ENCODE peak calls at places on chromosomes 2 and 18, in six cellular contexts. H is GM23338; Y is CD8-positive, alpha-beta T cell; E is body of pancreas; S is tibial artery; N is tibial nerve. O is an unnamed sample.

GRCh38 chr2:223010641-223011040 is 41.3 kb upstream of the KCNE4 start:
- DNase-seq in H (no peak), Y (no peak), E (no peak), S (no peak), N (no peak), O (no peak)

GRCh38 chr2:226579519-226579918 is 220.1 kb downstream of the IRS1 start:
- DNase-seq in H (no peak), Y (no peak), E (no peak), S (no peak), N (no peak), O (no peak)

GRCh38 chr2:1636791-1637415 is 107.4 kb downstream of the PXDN start:
- DNase-seq in H (no peak), Y (no peak), E (no peak), S (no peak), N (peak; percentile 11), O (peak; percentile 73)

GRCh38 chr2:95354469-95354901 is 48.0 kb upstream of the FAHD2A start:
- DNase-seq in H (no peak), Y (no peak), E (no peak), S (no peak), N (no peak), O (no peak)

GRCh38 chr2:192499476-192499875 is 304.7 kb upstream of the TMEFF2 start:
- DNase-seq in H (no peak), Y (no peak), E (no peak), S (no peak), N (no peak), O (no peak)

GRCh38 chr2:164015328-164016123 is 279.7 kb upstream of the FIGN start:
- DNase-seq in H (no peak), Y (no peak), E (no peak), S (no peak), N (no peak), O (no peak)

GRCh38 chr2:240557101-240557751 is 562 bp downstream of the ANKMY1 start:
- DNase-seq in H (peak; percentile 48), Y (no peak), E (no peak), S (no peak), N (no peak), O (peak; percentile 42)

GRCh38 chr2:120396519-120397361 is 50.8 kb downstream of the INHBB start:
- DNase-seq in H (no peak), Y (no peak), E (no peak), S (no peak), N (no peak), O (no peak)

GRCh38 chr2:170271340-170271739 is 93.4 kb downstream of the MYO3B start:
- DNase-seq in H (no peak), Y (no peak), E (no peak), S (no peak), N (no peak), O (no peak)

GRCh38 chr2:215793747-215794595 is 219.4 kb downstream of the MREG start:
- DNase-seq in H (no peak), Y (no peak), E (no peak), S (peak; percentile 68), N (no peak), O (peak; percentile 89)

GRCh38 chr18:80184243-80184772 is 63.0 kb downstream of the PARD6G start:
- DNase-seq in H (no peak), Y (no peak), E (no peak), S (no peak), N (no peak), O (no peak)

GRCh38 chr2:212814941-212815340 is 276.3 kb upstream of the ERBB4 start:
- DNase-seq in H (no peak), Y (no peak), E (no peak), S (no peak), N (no peak), O (no peak)

GRCh38 chr2:20157606-20157970 is 67.3 kb downstream of the SDC1 start:
- DNase-seq in H (no peak), Y (no peak), E (no peak), S (no peak), N (no peak), O (no peak)

GRCh38 chr2:166375205-166375735 is 474 bp downstream of the SCN9A start:
- DNase-seq in H (peak; percentile 32), Y (no peak), E (no peak), S (no peak), N (no peak), O (no peak)

GRCh38 chr2:33212151-33212550 is 264.3 kb upstream of the RASGRP3 start:
- DNase-seq in H (no peak), Y (no peak), E (no peak), S (peak; percentile 71), N (no peak), O (peak; percentile 69)

GRCh38 chr2:234954551-234954992 is 2.8 kb downstream of the SH3BP4 start:
- DNase-seq in H (peak; percentile 48), Y (no peak), E (no peak), S (no peak), N (no peak), O (no peak)

GRCh38 chr18:13797157-13797611 is 26.8 kb upstream of the MC5R start:
- DNase-seq in H (no peak), Y (no peak), E (no peak), S (no peak), N (no peak), O (no peak)

GRCh38 chr2:9004338-9005204 is 1.1 kb upstream of the MBOAT2 start:
- DNase-seq in H (no peak), Y (peak; percentile 22), E (no peak), S (no peak), N (no peak), O (peak; percentile 61)

GRCh38 chr18:55552498-55553189 is 35.3 kb downstream of the TCF4 start:
- DNase-seq in H (no peak), Y (no peak), E (no peak), S (no peak), N (no peak), O (no peak)

GRCh38 chr2:11056614-11057013 is 98.7 kb upstream of the SLC66A3 start:
- DNase-seq in H (no peak), Y (no peak), E (no peak), S (no peak), N (no peak), O (peak; percentile 58)

GRCh38 chr18:45562567-45563479 is 52.5 kb upstream of the SLC14A2 start:
- DNase-seq in H (no peak), Y (no peak), E (no peak), S (peak; percentile 74), N (peak; percentile 68), O (peak; percentile 54)

GRCh38 chr18:45805551-45805950 is 19.9 kb upstream of the SIGLEC15 start:
- DNase-seq in H (no peak), Y (no peak), E (no peak), S (no peak), N (no peak), O (no peak)

GRCh38 chr2:160194351-160194750 is 5.7 kb downstream of the ITGB6 start:
- DNase-seq in H (no peak), Y (no peak), E (no peak), S (no peak), N (no peak), O (no peak)

GRCh38 chr18:4691836-4692235 is 236.7 kb upstream of the DLGAP1 start:
- DNase-seq in H (no peak), Y (no peak), E (no peak), S (no peak), N (no peak), O (no peak)

GRCh38 chr18:62651276-62652031 is 63.9 kb upstream of the PHLPP1 start:
- DNase-seq in H (no peak), Y (no peak), E (no peak), S (no peak), N (no peak), O (no peak)
- H3K4me3 ChIP-seq in H (no peak overlapping the region), Y (no peak overlapping the region), E (no peak overlapping the region), S (no peak overlapping the region), N (no peak overlapping the region), O (no peak overlapping the region)

GRCh38 chr18:76558881-76559667 is 64.0 kb upstream of the ZNF516 start:
- DNase-seq in H (no peak), Y (no peak), E (no peak), S (no peak), N (no peak), O (no peak)

GRCh38 chr18:76565238-76566173 is 70.5 kb upstream of the ZNF516 start:
- DNase-seq in H (peak; percentile 89), Y (no peak), E (peak; percentile 67), S (peak; percentile 83), N (peak; percentile 67), O (peak; percentile 78)

GRCh38 chr18:76564636-76565237 is 69.7 kb upstream of the ZNF516 start:
- DNase-seq in H (no peak), Y (no peak), E (no peak), S (no peak), N (no peak), O (no peak)

GRCh38 chr18:76564117-76564516 is 69.1 kb upstream of the ZNF516 start:
- DNase-seq in H (no peak), Y (no peak), E (no peak), S (no peak), N (no peak), O (peak; percentile 19)

GRCh38 chr18:76562286-76562840 is 67.3 kb upstream of the ZNF516 start:
- DNase-seq in H (no peak), Y (no peak), E (no peak), S (no peak), N (no peak), O (no peak)
- H3K4me1 ChIP-seq in H (peaks cover 4% of the 10 kb centered on the region), Y (no peaks in the 10 kb centered on the region), E (peaks cover 5% of the 10 kb centered on the region), S (peaks cover 8% of the 10 kb centered on the region), N (no peaks in the 10 kb centered on the region), O (peaks cover 20% of the 10 kb centered on the region)

DNA sequence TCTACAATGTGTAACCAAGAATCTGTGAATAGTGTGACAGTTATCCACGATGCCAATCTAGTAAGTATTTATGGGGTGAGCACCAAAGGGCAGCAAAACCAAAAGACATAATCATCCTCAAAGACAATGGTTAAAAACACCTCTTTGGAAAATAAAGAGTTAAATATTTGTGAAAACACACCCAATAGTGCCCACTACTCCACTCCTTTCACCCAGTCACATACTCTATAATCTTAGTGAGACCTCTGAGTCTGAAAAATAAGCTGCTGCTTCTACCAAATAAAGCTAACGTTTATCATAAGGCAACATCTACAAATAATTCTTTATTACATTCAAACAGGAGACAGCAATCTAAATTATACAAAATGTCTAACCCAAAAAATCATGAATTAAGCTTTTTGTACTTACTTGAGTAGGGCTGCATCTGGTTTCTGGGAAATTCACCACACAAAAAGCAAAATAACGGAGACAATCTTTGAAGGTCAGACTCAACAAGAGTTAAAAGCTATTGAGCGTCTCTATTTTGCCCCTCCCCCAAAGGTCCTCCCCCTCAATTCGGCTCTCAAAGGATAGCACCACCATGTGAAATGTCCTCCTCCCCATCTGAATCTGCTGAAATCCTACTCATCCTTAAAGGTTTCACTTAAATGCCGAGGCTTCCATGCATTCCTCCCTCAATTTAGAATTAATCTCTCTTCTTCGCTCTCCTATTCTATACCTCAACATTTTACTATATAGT is 2.0 kb downstream of the RAPH1 start:
- DNase-seq in H (peak; percentile 79), Y (no peak), E (no peak), S (no peak), N (no peak), O (no peak)
- H3K4me3 ChIP-seq in H (peak overlapping the region; percentile 87), Y (no peak overlapping the region), E (no peak overlapping the region), S (peak overlapping the region; percentile 99), N (peak overlapping the region; percentile 81), O (peak overlapping the region; percentile 100)

GRCh38 chr2:141200191-141200590 is 930.6 kb downstream of the LRP1B start:
- DNase-seq in H (no peak), Y (no peak), E (no peak), S (no peak), N (no peak), O (no peak)

GRCh38 chr2:141201161-141201560 is 929.7 kb downstream of the LRP1B start:
- DNase-seq in H (no peak), Y (no peak), E (no peak), S (no peak), N (no peak), O (no peak)

GRCh38 chr2:141195087-141195486 is 935.7 kb downstream of the LRP1B start:
- DNase-seq in H (no peak), Y (no peak), E (no peak), S (no peak), N (no peak), O (no peak)

GRCh38 chr2:141199711-141200110 is 931.1 kb downstream of the LRP1B start:
- DNase-seq in H (no peak), Y (no peak), E (no peak), S (no peak), N (no peak), O (no peak)
- H3K4me1 ChIP-seq in H (no peaks in the 10 kb centered on the region), Y (no peaks in the 10 kb centered on the region), E (no peaks in the 10 kb centered on the region), S (no peaks in the 10 kb centered on the region), N (no peaks in the 10 kb centered on the region), O (no peaks in the 10 kb centered on the region)